ENCODE peak calls at places on chromosome 3, in five cellular contexts. C, P, T, Z and L are unnamed samples.

GRCh38 chr3:53729130-53729529 is 117.1 kb downstream of the CHDH start:
- DNase-seq in C (no peak), P (no peak), T (no peak), Z (no peak), L (no peak)

GRCh38 chr3:194296832-194297666 is 54.1 kb downstream of the CPN2 start:
- DNase-seq in C (no peak), P (no peak), T (peak), Z (peak), L (no peak)

GRCh38 chr3:168060317-168060716 is 35.4 kb downstream of the GOLIM4 start:
- DNase-seq in C (no peak), P (no peak), T (no peak), Z (no peak), L (no peak)

GRCh38 chr3:101042996-101043686 is 49.9 kb upstream of the ABI3BP start:
- DNase-seq in C (no peak), P (no peak), T (no peak), Z (no peak), L (no peak)

GRCh38 chr3:106943071-106943470 is 434.2 kb upstream of the CCDC54 start:
- DNase-seq in C (no peak), P (no peak), T (no peak), Z (no peak), L (no peak)

GRCh38 chr3:104297617-104298016 is 1069.1 kb upstream of the ALCAM start:
- DNase-seq in C (no peak), P (no peak), T (no peak), Z (no peak), L (no peak)

GRCh38 chr3:114499986-114500385 is 206.2 kb downstream of the TIGIT start:
- DNase-seq in C (no peak), P (peak), T (no peak), Z (no peak), L (no peak)

GRCh38 chr3:112007641-112008040 is 8.9 kb downstream of the TAGLN3 start:
- DNase-seq in C (no peak), P (no peak), T (no peak), Z (no peak), L (no peak)

GRCh38 chr3:195102609-195103467 is 168.1 kb downstream of the XXYLT1 start:
- DNase-seq in C (peak), P (no peak), T (no peak), Z (no peak), L (no peak)

GRCh38 chr3:197456271-197457091 is 99.3 kb downstream of the BDH1 start:
- DNase-seq in C (peak), P (no peak), T (peak), Z (peak), L (no peak)

GRCh38 chr3:30256474-30256873 is 349.9 kb upstream of the TGFBR2 start:
- DNase-seq in C (no peak), P (no peak), T (peak), Z (no peak), L (no peak)

GRCh38 chr3:127800508-127800907 is 21.8 kb downstream of the MGLL start:
- DNase-seq in C (no peak), P (no peak), T (no peak), Z (no peak), L (no peak)

GRCh38 chr3:114973576-114973975 is 173.5 kb downstream of the ZBTB20 start:
- DNase-seq in C (no peak), P (no peak), T (no peak), Z (no peak), L (no peak)

GRCh38 chr3:159711560-159712333 is 276.9 kb upstream of the IL12A start:
- DNase-seq in C (no peak), P (no peak), T (no peak), Z (no peak), L (peak)

GRCh38 chr3:82353281-82354171 is 592.1 kb upstream of the GBE1 start:
- DNase-seq in C (no peak), P (no peak), T (no peak), Z (no peak), L (no peak)

GRCh38 chr3:157520485-157521184 is 17.4 kb upstream of the VEPH1 start:
- DNase-seq in C (no peak), P (no peak), T (no peak), Z (no peak), L (no peak)

GRCh38 chr3:160196511-160197104 is 28.6 kb upstream of the C3orf80 start:
- DNase-seq in C (no peak), P (no peak), T (no peak), Z (no peak), L (no peak)

GRCh38 chr3:190862209-190863118 is at the start of gene GMNC:
- DNase-seq in C (no peak), P (no peak), T (peak), Z (peak), L (peak)

GRCh38 chr3:45644467-45645201 is 44.6 kb upstream of the SACM1L start:
- DNase-seq in C (no peak), P (no peak), T (no peak), Z (no peak), L (no peak)

GRCh38 chr3:186320862-186321568 is 41.0 kb downstream of the DGKG start:
- DNase-seq in C (no peak), P (no peak), T (no peak), Z (no peak), L (no peak)

GRCh38 chr3:42749753-42750231 is 23.3 kb downstream of the CCDC13 start:
- DNase-seq in C (peak), P (no peak), T (no peak), Z (no peak), L (no peak)

GRCh38 chr3:39121626-39122025 is 14.1 kb downstream of the TTC21A start:
- DNase-seq in C (no peak), P (no peak), T (no peak), Z (no peak), L (no peak)

GRCh38 chr3:24017305-24017704 is 72.2 kb downstream of the NR1D2 start:
- DNase-seq in C (no peak), P (no peak), T (no peak), Z (no peak), L (no peak)

GRCh38 chr3:194536883-194537637 is 50.3 kb upstream of the ATP13A3 start:
- DNase-seq in C (no peak), P (no peak), T (peak), Z (no peak), L (peak)

GRCh38 chr3:175338775-175339535 is 479.8 kb downstream of the NAALADL2 start:
- DNase-seq in C (no peak), P (no peak), T (no peak), Z (peak), L (no peak)

GRCh38 chr3:76231258-76231657 is 445.9 kb upstream of the ZNF717 start:
- DNase-seq in C (no peak), P (no peak), T (no peak), Z (no peak), L (no peak)

GRCh38 chr3:143283432-143284128 is 164.0 kb downstream of the CHST2 start:
- DNase-seq in C (peak), P (no peak), T (no peak), Z (no peak), L (no peak)

GRCh38 chr3:108215876-108216275 is 6.3 kb downstream of the IFT57 start:
- DNase-seq in C (no peak), P (no peak), T (no peak), Z (no peak), L (no peak)

GRCh38 chr3:29922990-29923746 is 642.3 kb downstream of the RBMS3 start:
- DNase-seq in C (no peak), P (no peak), T (peak), Z (no peak), L (peak)

GRCh38 chr3:124318014-124318413 is 326.1 kb upstream of the ROPN1 start:
- DNase-seq in C (no peak), P (no peak), T (no peak), Z (no peak), L (peak)

GRCh38 chr3:25831578-25831977 is 41.7 kb downstream of the OXSM start:
- DNase-seq in C (no peak), P (no peak), T (no peak), Z (no peak), L (peak)

GRCh38 chr3:189833996-189834395 is 202.8 kb downstream of the TP63 start:
- DNase-seq in C (no peak), P (no peak), T (no peak), Z (no peak), L (no peak)
- H3K4me2 ChIP-seq in C (no peak), P (no peak), T (no peak), Z (no peak), L (no peak)

GRCh38 chr3:154690413-154690812 is 260.4 kb upstream of the GPR149 start:
- DNase-seq in C (no peak), P (no peak), T (no peak), Z (no peak), L (no peak)

GRCh38 chr3:154684021-154684420 is 254.0 kb upstream of the GPR149 start:
- DNase-seq in C (no peak), P (no peak), T (peak), Z (peak), L (no peak)

GRCh38 chr3:154684440-154684839 is 254.4 kb upstream of the GPR149 start:
- DNase-seq in C (no peak), P (no peak), T (no peak), Z (no peak), L (no peak)
- H3K4me3 ChIP-seq in C (no peak), P (no peak), T (no peak), Z (no peak), L (no peak)

GRCh38 chr3:52171577-52172261 is 17.5 kb upstream of the POC1A start:
- DNase-seq in C (no peak), P (no peak), T (no peak), Z (no peak), L (no peak)
- TF ChIP-seq GABPA in C (no peak), P (no peak), T (no peak), Z (no peak), L (no peak)

DNA sequence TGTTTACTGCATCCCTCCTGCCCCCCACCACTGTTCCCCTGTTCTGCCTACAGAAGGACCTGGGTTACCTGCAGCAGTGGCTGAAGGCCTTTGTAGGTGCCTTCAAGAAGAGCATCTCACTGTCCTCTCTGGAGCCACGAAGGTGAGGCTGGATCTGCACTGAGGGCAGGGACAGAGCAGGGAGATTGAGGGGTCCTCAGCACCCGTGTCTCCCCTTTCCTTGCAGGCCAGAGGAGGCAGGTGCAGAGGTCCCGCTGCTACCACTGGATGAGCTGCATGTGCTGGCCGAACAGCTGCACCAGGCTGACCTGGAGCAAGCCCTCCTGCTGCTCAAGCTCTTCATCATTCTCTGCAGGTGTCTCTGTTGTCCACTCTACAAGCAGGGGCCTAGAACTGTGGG is 9.2 kb downstream of the NBEAL2 start:
- DNase-seq in C (no peak), P (no peak), T (no peak), Z (no peak), L (no peak)
- H3K4me2 ChIP-seq in C (peak), P (peak), T (no peak), Z (no peak), L (no peak)

GRCh38 chr3:97871788-97872187 is 50.0 kb downstream of the CRYBG3 start:
- DNase-seq in C (no peak), P (no peak), T (no peak), Z (no peak), L (no peak)

GRCh38 chr3:97871206-97871605 is 49.4 kb downstream of the CRYBG3 start:
- DNase-seq in C (no peak), P (no peak), T (no peak), Z (no peak), L (no peak)

GRCh38 chr3:97872209-97873042 is 50.6 kb downstream of the CRYBG3 start:
- DNase-seq in C (no peak), P (no peak), T (no peak), Z (no peak), L (peak)
- H3K4me3 ChIP-seq in C (no peak), P (no peak), T (no peak), Z (no peak), L (peak)

GRCh38 chr3:40623567-40623966 is 98.8 kb downstream of the ZNF621 start:
- DNase-seq in C (peak), P (peak), T (no peak), Z (no peak), L (no peak)
- TF ChIP-seq GABPA in C (no peak), P (no peak), T (no peak), Z (no peak), L (no peak)